ENCODE peak calls at places on chromosomes 7 and 10, in six cellular contexts. E is upper lobe of left lung, P is IMR-90, V is sigmoid colon, M is Peyer's patch, D is stomach. G is an unnamed sample.

GRCh38 chr7:3159445-3159844 is 115.8 kb upstream of the CARD11 start:
- DNase-seq in E (no peak), P (no peak), V (no peak), M (no peak), D (no peak), G (no peak)

GRCh38 chr10:24383681-24384106 is 174.8 kb downstream of the KIAA1217 start:
- DNase-seq in E (no peak), P (peak; percentile 98), V (peak; percentile 94), M (peak; percentile 26), D (peak; percentile 95), G (peak; percentile 97)

GRCh38 chr10:71608863-71609768 is 110.5 kb downstream of the C10orf105 start:
- DNase-seq in E (no peak), P (peak; percentile 47), V (peak; percentile 84), M (peak; percentile 75), D (peak; percentile 80), G (peak; percentile 70)

GRCh38 chr7:3168370-3168769 is 124.7 kb upstream of the CARD11 start:
- DNase-seq in E (peak; percentile 37), P (no peak), V (no peak), M (no peak), D (no peak), G (no peak)

GRCh38 chr10:127309609-127310008 is 113.2 kb upstream of the INSYN2A start:
- DNase-seq in E (no peak), P (peak; percentile 43), V (no peak), M (no peak), D (no peak), G (no peak)

GRCh38 chr7:128833148-128833938 is 3.1 kb downstream of the FLNC start:
- DNase-seq in E (peak; percentile 38), P (peak; percentile 88), V (peak; percentile 94), M (no peak), D (no peak), G (peak; percentile 24)

GRCh38 chr7:108263364-108263951 is 133.3 kb upstream of the LAMB4 start:
- DNase-seq in E (peak; percentile 10), P (no peak), V (no peak), M (no peak), D (no peak), G (no peak)

GRCh38 chr10:114545071-114545470 is 113.0 kb downstream of the ABLIM1 start:
- DNase-seq in E (no peak), P (no peak), V (no peak), M (no peak), D (no peak), G (no peak)

GRCh38 chr10:68043030-68043429 is 32.1 kb downstream of the HERC4 start:
- DNase-seq in E (no peak), P (peak; percentile 60), V (no peak), M (no peak), D (no peak), G (no peak)

GRCh38 chr7:92797693-92798092 is 38.7 kb downstream of the CDK6 start:
- DNase-seq in E (no peak), P (peak; percentile 64), V (no peak), M (no peak), D (no peak), G (no peak)

GRCh38 chr10:121313119-121313858 is 285.0 kb downstream of the FGFR2 start:
- DNase-seq in E (no peak), P (no peak), V (no peak), M (no peak), D (peak; percentile 32), G (peak; percentile 62)

GRCh38 chr7:44379366-44380178 is 54.2 kb upstream of the CAMK2B start:
- DNase-seq in E (no peak), P (peak; percentile 17), V (no peak), M (no peak), D (no peak), G (no peak)

GRCh38 chr7:66110861-66111260 is 3.8 kb upstream of the CRCP start:
- DNase-seq in E (no peak), P (peak; percentile 95), V (no peak), M (no peak), D (no peak), G (no peak)

GRCh38 chr7:500521-501420 is 18.9 kb downstream of the PDGFA start:
- DNase-seq in E (peak; percentile 45), P (no peak), V (peak; percentile 61), M (no peak), D (no peak), G (no peak)

GRCh38 chr7:141128506-141128905 is 54.6 kb downstream of the TMEM178B start:
- DNase-seq in E (no peak), P (no peak), V (no peak), M (no peak), D (no peak), G (no peak)

GRCh38 chr7:2723138-2723850 is 35.3 kb downstream of the AMZ1 start:
- DNase-seq in E (no peak), P (no peak), V (peak; percentile 56), M (no peak), D (no peak), G (no peak)

GRCh38 chr10:1548146-1548545 is 189.2 kb downstream of the ADARB2 start:
- DNase-seq in E (no peak), P (no peak), V (no peak), M (no peak), D (peak; percentile 5), G (no peak)

GRCh38 chr7:5322621-5323410 is 40.1 kb downstream of the SLC29A4 start:
- DNase-seq in E (no peak), P (no peak), V (no peak), M (no peak), D (no peak), G (no peak)

GRCh38 chr10:120204877-120205276 is 252.2 kb upstream of the PLPP4 start:
- DNase-seq in E (no peak), P (no peak), V (no peak), M (no peak), D (no peak), G (no peak)

GRCh38 chr7:117590191-117590590 is 110.4 kb downstream of the CFTR start:
- DNase-seq in E (no peak), P (no peak), V (no peak), M (no peak), D (no peak), G (no peak)

GRCh38 chr10:87775766-87776165 is 42.3 kb downstream of the ATAD1 start:
- DNase-seq in E (no peak), P (peak; percentile 60), V (no peak), M (no peak), D (no peak), G (no peak)

GRCh38 chr7:53602817-53603418 is 567.5 kb downstream of the POM121L12 start:
- DNase-seq in E (no peak), P (no peak), V (no peak), M (no peak), D (no peak), G (no peak)

GRCh38 chr10:90007226-90007625 is 305.8 kb downstream of the KIF20B start:
- DNase-seq in E (no peak), P (no peak), V (no peak), M (no peak), D (no peak), G (no peak)

GRCh38 chr10:123229927-123230630 is 75.9 kb downstream of the BUB3 start:
- DNase-seq in E (no peak), P (no peak), V (no peak), M (no peak), D (no peak), G (no peak)

GRCh38 chr10:104931723-104932122 is 290.6 kb downstream of the SORCS3 start:
- DNase-seq in E (no peak), P (no peak), V (no peak), M (no peak), D (no peak), G (no peak)

GRCh38 chr10:11328264-11329054 is 283.0 kb downstream of the USP6NL start:
- DNase-seq in E (peak; percentile 33), P (no peak), V (no peak), M (no peak), D (no peak), G (no peak)

GRCh38 chr10:96130326-96130758 is 245 bp downstream of the ZNF518A start:
- DNase-seq in E (peak; percentile 94), P (peak; percentile 72), V (peak; percentile 78), M (peak; percentile 64), D (peak; percentile 71), G (peak; percentile 53)
- TF ChIP-seq POLR2A in E (peak; percentile 26), P (no peak), V (no peak), M (peak; percentile 19), D (no peak), G (no peak)

DNA sequence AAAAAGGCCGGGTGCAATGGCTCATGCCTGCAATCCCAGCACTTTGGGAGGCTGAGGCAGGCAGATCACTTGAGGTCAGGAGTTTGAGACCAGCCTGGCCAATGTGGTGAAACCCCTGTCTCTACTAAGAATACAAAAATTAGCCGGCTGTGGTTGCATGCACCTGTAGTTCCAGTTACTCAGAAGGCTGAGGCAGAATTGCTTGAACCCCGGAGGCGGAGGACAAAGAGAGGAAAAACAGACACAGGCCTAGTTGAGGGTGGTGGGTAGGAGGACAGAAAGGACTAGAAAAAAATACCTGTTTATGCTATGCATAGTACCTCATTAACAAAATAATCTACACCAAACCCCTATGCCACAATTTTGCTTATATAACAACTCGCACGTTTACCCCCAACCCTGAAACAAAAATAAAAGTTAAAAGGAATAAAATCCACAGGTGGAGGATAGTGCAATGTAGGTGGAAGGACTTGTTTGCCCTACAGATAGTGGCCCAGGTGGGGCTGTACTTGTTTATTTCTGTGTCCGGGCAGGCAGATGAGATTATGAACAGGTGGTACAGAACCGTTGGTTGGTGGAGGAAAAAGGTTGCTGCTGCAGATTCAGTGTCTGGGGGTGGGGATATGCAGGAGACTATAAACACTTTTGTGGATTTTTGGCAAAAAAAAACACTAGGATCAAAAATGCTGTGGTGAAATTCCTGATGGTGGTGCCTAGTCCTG is 5.1 kb downstream of the ZNF680 start:
- DNase-seq in E (no peak), P (no peak), V (no peak), M (no peak), D (no peak), G (no peak)
- H3K9me3 ChIP-seq in E (no peaks in the 10 kb centered on the region), P (no peaks in the 10 kb centered on the region), V (no peaks in the 10 kb centered on the region), M (no peaks in the 10 kb centered on the region), D (no peaks in the 10 kb centered on the region), G (no peaks in the 10 kb centered on the region)

GRCh38 chr10:43043342-43043772 is 33.5 kb upstream of the RET start:
- DNase-seq in E (no peak), P (no peak), V (peak; percentile 44), M (no peak), D (no peak), G (peak; percentile 41)
- H3K4me3 ChIP-seq in E (no peak overlapping the region), P (no peak overlapping the region), V (no peak overlapping the region), M (no peak overlapping the region), D (no peak overlapping the region), G (no peak overlapping the region)

DNA sequence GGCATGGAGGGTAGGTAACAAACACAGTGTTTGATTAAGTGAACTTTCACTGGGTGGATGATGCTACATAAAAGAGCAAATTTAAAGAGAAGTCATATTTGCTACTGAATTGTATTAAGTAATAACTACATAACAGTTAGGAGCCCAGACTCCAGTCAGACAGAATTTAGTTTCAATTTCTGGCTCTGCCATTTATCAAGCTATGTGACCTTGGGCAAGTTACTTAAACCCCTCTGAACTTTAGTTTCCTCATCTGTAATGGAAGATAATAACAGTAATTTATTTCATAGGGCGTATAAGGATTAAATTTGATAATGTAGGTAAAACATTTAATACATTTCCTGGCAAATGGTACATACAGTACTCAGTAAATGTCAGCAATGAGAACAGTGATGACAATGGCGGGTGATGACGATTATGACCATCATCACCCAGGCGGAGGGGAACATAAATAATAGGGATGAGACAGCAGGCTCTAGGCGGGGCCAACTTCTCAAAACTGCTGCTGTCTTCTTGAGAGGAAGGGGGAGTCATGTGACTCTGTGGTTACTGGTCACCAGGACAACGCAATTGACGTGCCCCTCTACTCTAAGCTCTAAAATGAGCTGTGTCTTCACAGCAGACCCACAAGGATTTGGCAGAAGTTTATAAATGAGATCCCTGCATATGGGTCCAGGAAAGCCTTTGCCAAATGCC is 15.6 kb downstream of the DNMBP start:
- DNase-seq in E (no peak), P (peak; percentile 95), V (peak; percentile 85), M (peak; percentile 82), D (peak; percentile 44), G (no peak)
- TF ChIP-seq POLR2A in E (no peak), P (no peak), V (no peak), M (no peak), D (no peak), G (no peak)

GRCh38 chr7:114865564-114865963 is 56.3 kb upstream of the MDFIC start:
- DNase-seq in E (no peak), P (peak; percentile 64), V (no peak), M (peak; percentile 43), D (peak; percentile 39), G (no peak)
- H3K9me3 ChIP-seq in E (no peaks in the 10 kb centered on the region), P (no peaks in the 10 kb centered on the region), V (no peaks in the 10 kb centered on the region), M (no peaks in the 10 kb centered on the region), D (no peaks in the 10 kb centered on the region), G (no peaks in the 10 kb centered on the region)